ENCODE peak calls at places on chromosomes 3 and 15, in nine cellular contexts. V, Z, B, P, D, L, W, Y and R are unnamed samples.

GRCh38 chr15:100859970-100860828 is 19.4 kb upstream of the ALDH1A3 start:
- DNase-seq in P (no peak), B (no peak), Z (no peak), W (no peak), Y (peak), V (no peak), D (no peak), L (no peak), R (no peak)

GRCh38 chr3:123658860-123659221 is 74.0 kb upstream of the HACD2 start:
- DNase-seq in Z (no peak), B (no peak), W (no peak), Y (no peak), V (no peak), L (no peak), P (no peak), D (no peak), R (no peak)

GRCh38 chr3:63992461-63993209 is 30.7 kb downstream of the PSMD6 start:
- DNase-seq in V (no peak), W (no peak), L (no peak), Y (no peak), D (no peak), Z (no peak), P (no peak), B (no peak), R (no peak)

GRCh38 chr3:148036331-148036881 is 627.2 kb downstream of the ZIC1 start:
- DNase-seq in B (no peak), P (no peak), Z (no peak), D (no peak), V (no peak), W (no peak), Y (no peak), L (peak), R (no peak)

GRCh38 chr15:40918146-40918798 is 10.9 kb upstream of the DLL4 start:
- DNase-seq in B (no peak), W (peak), V (no peak), Z (no peak), P (no peak), D (no peak), Y (no peak), L (no peak), R (no peak)

GRCh38 chr3:48130321-48130881 is 57.8 kb downstream of the CDC25A start:
- DNase-seq in D (no peak), B (peak), Y (peak), W (peak), P (peak), Z (peak), L (peak), V (peak), R (no peak)

GRCh38 chr3:112378989-112379692 is 46.2 kb downstream of the CD200 start:
- DNase-seq in D (no peak), P (peak), W (no peak), Y (no peak), B (no peak), L (peak), Z (no peak), V (no peak), R (no peak)

GRCh38 chr3:167844528-167844927 is 109.0 kb downstream of the SERPINI1 start:
- DNase-seq in L (no peak), Z (no peak), W (no peak), V (no peak), Y (no peak), B (no peak), D (no peak), P (no peak), R (no peak)

GRCh38 chr3:45226206-45226915 is at the start of gene TMEM158:
- DNase-seq in Y (no peak), W (peak), D (peak), B (peak), L (peak), V (peak), Z (peak), P (peak), R (peak)

GRCh38 chr3:45224824-45225464 is 1.1 kb downstream of the TMEM158 start:
- DNase-seq in V (peak), Z (peak), P (peak), Y (no peak), D (no peak), L (peak), W (peak), B (peak), R (peak)

GRCh38 chr3:45227131-45227819 is 1.2 kb upstream of the TMEM158 start:
- DNase-seq in W (no peak), Y (no peak), V (no peak), D (no peak), P (no peak), Z (no peak), B (no peak), L (peak), R (no peak)

GRCh38 chr3:45225465-45226205 is 452 bp downstream of the TMEM158 start:
- DNase-seq in L (peak), Y (no peak), P (no peak), B (no peak), W (no peak), D (no peak), V (peak), Z (peak), R (no peak)

GRCh38 chr3:45227946-45228345 is 1.9 kb upstream of the TMEM158 start:
- DNase-seq in D (no peak), P (no peak), B (no peak), Y (no peak), W (no peak), V (no peak), Z (no peak), L (no peak), R (no peak)
- H3K27ac ChIP-seq in D (no peak), P (no peak), B (no peak), Y (no peak), W (no peak), V (no peak), Z (no peak), L (no peak), R (peak)

GRCh38 chr3:52091566-52092290 is 35.4 kb upstream of the DUSP7 start:
- DNase-seq in B (no peak), D (no peak), Z (peak), P (no peak), W (peak), V (peak), Y (peak), L (peak), R (peak)
- H3K27ac ChIP-seq in B (no peak), D (no peak), Z (no peak), P (peak), W (no peak), V (no peak), Y (peak), L (peak), R (peak)

GRCh38 chr3:114447545-114447944 is 153.7 kb downstream of the TIGIT start:
- DNase-seq in P (no peak), V (no peak), L (no peak), W (no peak), Z (no peak), B (no peak), Y (no peak), D (no peak), R (no peak)
- H3K27ac ChIP-seq in P (peak), V (no peak), L (no peak), W (no peak), Z (peak), B (no peak), Y (no peak), D (no peak), R (peak)

GRCh38 chr15:68775671-68776476 is 44.8 kb downstream of the ANP32A start:
- DNase-seq in W (peak), P (no peak), Y (peak), B (no peak), D (no peak), L (peak), V (no peak), Z (peak), R (peak)
- H3K27ac ChIP-seq in W (peak), P (peak), Y (peak), B (peak), D (no peak), L (no peak), V (no peak), Z (peak), R (peak)

GRCh38 chr3:61073532-61073931 is 177.7 kb downstream of the FHIT start:
- DNase-seq in P (no peak), L (no peak), Z (no peak), B (no peak), W (no peak), D (no peak), Y (no peak), V (no peak), R (no peak)
- H3K27ac ChIP-seq in P (no peak), L (no peak), Z (no peak), B (no peak), W (no peak), D (no peak), Y (no peak), V (no peak), R (no peak)

GRCh38 chr3:3392946-3393345 is 213.5 kb upstream of the CRBN start:
- DNase-seq in D (no peak), V (no peak), L (no peak), Y (no peak), Z (no peak), P (no peak), B (no peak), W (no peak), R (no peak)
- H3K27ac ChIP-seq in D (no peak), V (no peak), L (no peak), Y (no peak), Z (no peak), P (no peak), B (no peak), W (no peak), R (no peak)

DNA sequence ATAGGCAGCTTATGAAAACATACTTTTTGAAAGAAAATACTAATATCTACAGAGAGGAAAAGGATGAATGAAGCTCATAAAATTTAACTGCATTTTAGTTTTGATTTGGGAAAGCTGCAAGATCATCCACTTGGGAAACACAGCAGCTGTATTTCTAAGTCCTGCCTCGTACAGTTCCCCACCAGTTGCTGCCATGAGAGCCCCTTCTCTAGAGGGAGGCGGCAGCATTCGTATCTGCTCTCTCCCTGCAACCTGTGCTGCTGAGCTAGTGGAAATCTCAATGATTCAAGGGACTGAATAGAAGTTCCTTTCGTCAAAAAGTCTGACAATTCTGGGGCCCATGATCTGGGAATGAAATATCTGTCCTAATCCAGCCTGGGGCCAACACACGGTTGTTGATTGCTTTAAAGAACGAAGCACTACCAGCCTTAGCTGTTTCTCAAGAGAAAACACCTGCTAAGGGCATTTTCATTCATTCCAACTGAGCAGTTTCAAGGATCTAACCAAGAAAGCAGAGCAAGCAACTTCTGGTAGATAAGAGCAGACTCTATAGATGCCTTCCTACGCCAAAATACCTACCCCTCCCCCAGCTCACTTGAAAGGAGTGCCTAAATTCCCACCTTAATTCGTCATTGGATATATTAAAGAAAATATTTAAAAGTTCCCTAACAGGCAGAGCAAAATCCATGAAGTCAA is 223.7 kb downstream of the MAGI1 start:
- DNase-seq in D (no peak), Z (no peak), L (no peak), P (no peak), V (no peak), W (no peak), B (no peak), Y (no peak), R (no peak)
- H3K27ac ChIP-seq in D (no peak), Z (no peak), L (peak), P (no peak), V (no peak), W (no peak), B (no peak), Y (no peak), R (no peak)

GRCh38 chr15:79015416-79015815 is 70.6 kb upstream of the CTSH start:
- DNase-seq in B (no peak), Z (no peak), W (peak), L (no peak), P (no peak), V (no peak), D (no peak), Y (no peak), R (no peak)
- H3K27ac ChIP-seq in B (no peak), Z (no peak), W (no peak), L (no peak), P (no peak), V (no peak), D (no peak), Y (no peak), R (no peak)